ENCODE peak calls at places on chromosomes 3 and 15, in four cellular contexts. One of them, this sample, is unnamed.

GRCh38 chr15:53962646-53963561 is 15.3 kb upstream of the UNC13C start:
- DNase-seq in NCI-H774: peak; percentile 3
- DNase-seq in kidney tubule cell: peak; percentile 30
- DNase-seq in GM04504: no peak
- DNase-seq in this sample: no peak

GRCh38 chr3:42900731-42901420 is 5.1 kb upstream of the ZNF662 start:
- DNase-seq in NCI-H774: no peak
- DNase-seq in GM04504: no peak
- DNase-seq in kidney tubule cell: no peak
- DNase-seq in this sample: no peak

GRCh38 chr15:43541785-43542184 is 24.4 kb downstream of the MAP1A start:
- DNase-seq in GM04504: no peak
- DNase-seq in kidney tubule cell: no peak
- DNase-seq in NCI-H774: no peak
- DNase-seq in this sample: no peak

GRCh38 chr15:28888900-28889299 is 3.1 kb downstream of the APBA2 start:
- DNase-seq in NCI-H774: no peak
- DNase-seq in GM04504: no peak
- DNase-seq in kidney tubule cell: no peak
- DNase-seq in this sample: no peak

GRCh38 chr3:72191211-72191960 is 406.4 kb upstream of the PROK2 start:
- DNase-seq in GM04504: no peak
- DNase-seq in kidney tubule cell: no peak
- DNase-seq in NCI-H774: no peak
- DNase-seq in this sample: no peak

GRCh38 chr15:51046799-51047449 is 47.8 kb downstream of the TNFAIP8L3 start:
- DNase-seq in kidney tubule cell: no peak
- DNase-seq in GM04504: no peak
- DNase-seq in NCI-H774: no peak
- DNase-seq in this sample: no peak

GRCh38 chr3:33054100-33055097 is 42.5 kb downstream of the GLB1 start:
- DNase-seq in GM04504: no peak
- DNase-seq in NCI-H774: no peak
- DNase-seq in kidney tubule cell: no peak
- DNase-seq in this sample: no peak

GRCh38 chr3:113678773-113679172 is 17.7 kb downstream of the USF3 start:
- DNase-seq in kidney tubule cell: no peak
- DNase-seq in GM04504: no peak
- DNase-seq in NCI-H774: no peak
- DNase-seq in this sample: no peak

GRCh38 chr15:77219846-77220245 is 148.9 kb upstream of the TSPAN3 start:
- DNase-seq in NCI-H774: no peak
- DNase-seq in kidney tubule cell: no peak
- DNase-seq in GM04504: no peak
- DNase-seq in this sample: peak; percentile 4

GRCh38 chr3:147419062-147419701 is 10.0 kb downstream of the ZIC1 start:
- DNase-seq in kidney tubule cell: peak; percentile 30
- DNase-seq in GM04504: no peak
- DNase-seq in NCI-H774: peak; percentile 33
- DNase-seq in this sample: no peak

GRCh38 chr3:161372321-161373260 is 1.3 kb upstream of the SPTSSB start:
- DNase-seq in GM04504: no peak
- DNase-seq in NCI-H774: peak; percentile 69
- DNase-seq in kidney tubule cell: peak; percentile 6
- DNase-seq in this sample: no peak

GRCh38 chr15:81922143-81922542 is 123.7 kb downstream of the MEX3B start:
- DNase-seq in NCI-H774: no peak
- DNase-seq in kidney tubule cell: no peak
- DNase-seq in GM04504: no peak
- DNase-seq in this sample: no peak

GRCh38 chr3:32347286-32348125 is 44.1 kb upstream of the CMTM7 start:
- DNase-seq in NCI-H774: no peak
- DNase-seq in GM04504: no peak
- DNase-seq in kidney tubule cell: peak; percentile 76
- DNase-seq in this sample: no peak

GRCh38 chr15:95032181-95032580 is 800.8 kb downstream of the MCTP2 start:
- DNase-seq in kidney tubule cell: peak; percentile 51
- DNase-seq in GM04504: no peak
- DNase-seq in NCI-H774: no peak
- DNase-seq in this sample: no peak

GRCh38 chr3:99774467-99774866 is 43.2 kb upstream of the CMSS1 start:
- DNase-seq in GM04504: peak; percentile 72
- DNase-seq in NCI-H774: no peak
- DNase-seq in kidney tubule cell: peak; percentile 91
- DNase-seq in this sample: peak; percentile 79

GRCh38 chr15:85770014-85770721 is 24.6 kb downstream of the KLHL25 start:
- DNase-seq in kidney tubule cell: peak; percentile 74
- DNase-seq in GM04504: no peak
- DNase-seq in NCI-H774: no peak
- DNase-seq in this sample: no peak

GRCh38 chr15:62603757-62604156 is 438.7 kb upstream of the C2CD4B start:
- DNase-seq in GM04504: peak; percentile 85
- DNase-seq in NCI-H774: no peak
- DNase-seq in kidney tubule cell: no peak
- DNase-seq in this sample: no peak

GRCh38 chr3:84108442-84108971 is 850.3 kb upstream of the CADM2 start:
- DNase-seq in kidney tubule cell: peak; percentile 80
- DNase-seq in GM04504: no peak
- DNase-seq in NCI-H774: no peak
- DNase-seq in this sample: no peak

GRCh38 chr15:60649845-60650548 is 171.1 kb upstream of the ICE2 start:
- DNase-seq in GM04504: no peak
- DNase-seq in kidney tubule cell: peak; percentile 66
- DNase-seq in NCI-H774: no peak
- DNase-seq in this sample: no peak

GRCh38 chr3:154844863-154845262 is 235.3 kb upstream of the MME start:
- DNase-seq in GM04504: no peak
- DNase-seq in kidney tubule cell: no peak
- DNase-seq in NCI-H774: peak; percentile 85
- DNase-seq in this sample: no peak

GRCh38 chr15:66928101-66928500 is 137.3 kb upstream of the SMAD3 start:
- DNase-seq in kidney tubule cell: no peak
- DNase-seq in NCI-H774: no peak
- DNase-seq in GM04504: no peak
- DNase-seq in this sample: no peak

GRCh38 chr3:115693868-115694267 is 70.6 kb downstream of the GAP43 start:
- DNase-seq in NCI-H774: no peak
- DNase-seq in kidney tubule cell: no peak
- DNase-seq in GM04504: no peak
- DNase-seq in this sample: no peak

GRCh38 chr15:70902105-70902504 is 9.5 kb downstream of the LRRC49 start:
- DNase-seq in NCI-H774: no peak
- DNase-seq in kidney tubule cell: peak; percentile 85
- DNase-seq in GM04504: peak; percentile 61
- DNase-seq in this sample: peak; percentile 56

GRCh38 chr3:99895706-99896441 is 78.2 kb downstream of the CMSS1 start:
- DNase-seq in kidney tubule cell: peak; percentile 91
- DNase-seq in NCI-H774: peak; percentile 13
- DNase-seq in GM04504: peak; percentile 74
- DNase-seq in this sample: no peak

GRCh38 chr3:31695280-31696008 is 162.7 kb downstream of the STT3B start:
- DNase-seq in NCI-H774: no peak
- DNase-seq in GM04504: no peak
- DNase-seq in kidney tubule cell: no peak
- DNase-seq in this sample: no peak

GRCh38 chr3:66241466-66241865 is 20.7 kb downstream of the SLC25A26 start:
- DNase-seq in NCI-H774: no peak
- DNase-seq in GM04504: no peak
- DNase-seq in kidney tubule cell: no peak
- DNase-seq in this sample: no peak

GRCh38 chr3:69784854-69785523 is 45.7 kb downstream of the MITF start:
- DNase-seq in kidney tubule cell: peak; percentile 83
- DNase-seq in NCI-H774: no peak
- DNase-seq in GM04504: peak; percentile 48
- DNase-seq in this sample: peak; percentile 29

GRCh38 chr3:152899306-152899705 is 64.4 kb downstream of the P2RY1 start:
- DNase-seq in GM04504: no peak
- DNase-seq in NCI-H774: no peak
- DNase-seq in kidney tubule cell: no peak
- DNase-seq in this sample: no peak

GRCh38 chr15:85063088-85063487 is 81.4 kb downstream of the PDE8A start:
- DNase-seq in GM04504: no peak
- DNase-seq in NCI-H774: no peak
- DNase-seq in kidney tubule cell: no peak
- DNase-seq in this sample: no peak

GRCh38 chr15:92029767-92030166 is 176.3 kb downstream of the SLCO3A1 start:
- DNase-seq in kidney tubule cell: no peak
- DNase-seq in GM04504: no peak
- DNase-seq in NCI-H774: no peak
- DNase-seq in this sample: no peak

GRCh38 chr3:93989241-93989640 is 9.3 kb downstream of the ARL13B start:
- DNase-seq in GM04504: no peak
- DNase-seq in kidney tubule cell: no peak
- DNase-seq in NCI-H774: no peak
- DNase-seq in this sample: no peak

GRCh38 chr15:63252292-63252691 is 25.1 kb upstream of the APH1B start:
- DNase-seq in GM04504: no peak
- DNase-seq in NCI-H774: no peak
- DNase-seq in kidney tubule cell: no peak
- DNase-seq in this sample: no peak

GRCh38 chr3:87082806-87083440 is 92.0 kb upstream of the VGLL3 start:
- DNase-seq in NCI-H774: peak; percentile 10
- DNase-seq in kidney tubule cell: peak; percentile 59
- DNase-seq in GM04504: peak; percentile 34
- DNase-seq in this sample: no peak

GRCh38 chr3:126467611-126467955 is 8.1 kb downstream of the ZXDC start:
- DNase-seq in NCI-H774: no peak
- DNase-seq in GM04504: no peak
- DNase-seq in kidney tubule cell: no peak
- DNase-seq in this sample: no peak

GRCh38 chr3:188947401-188947982 is 224.3 kb upstream of the TPRG1 start:
- DNase-seq in GM04504: peak; percentile 50
- DNase-seq in kidney tubule cell: peak; percentile 85
- DNase-seq in NCI-H774: peak; percentile 99
- DNase-seq in this sample: peak; percentile 16

GRCh38 chr3:57545636-57546268 is 1.6 kb upstream of the DNAH12 start:
- DNase-seq in GM04504: no peak
- DNase-seq in kidney tubule cell: no peak
- DNase-seq in NCI-H774: no peak
- DNase-seq in this sample: no peak

GRCh38 chr3:197912770-197913476 is 37.1 kb upstream of the RPL35A start:
- DNase-seq in kidney tubule cell: no peak
- DNase-seq in NCI-H774: no peak
- DNase-seq in GM04504: no peak
- DNase-seq in this sample: no peak